ENCODE peak calls at places on chromosomes 1 and 21, in five cellular contexts. P, O, Y, D and B are unnamed samples.
A peak's percentile ranks its signal among the peaks of the same experiment; 100 is the strongest.

GRCh38 chr1:92511541-92511940 is 24.8 kb upstream of the GFI1 start:
- DNase-seq in D (no peak), Y (no peak), O (no peak), P (no peak), B (no peak)

GRCh38 chr1:203197625-203198024 is 11.1 kb upstream of the CHI3L1 start:
- DNase-seq in D (no peak), O (peak; percentile 59), Y (no peak), P (no peak), B (no peak)

GRCh38 chr21:33557447-33557846 is 14.6 kb downstream of the SON start:
- DNase-seq in Y (no peak), O (no peak), P (no peak), D (no peak), B (no peak)

GRCh38 chr21:20388400-20388799 is 609.8 kb upstream of the NCAM2 start:
- DNase-seq in D (peak; percentile 38), O (no peak), P (no peak), Y (no peak), B (no peak)

GRCh38 chr1:26089125-26089524 is 21.7 kb upstream of the TRIM63 start:
- DNase-seq in Y (no peak), P (no peak), O (no peak), D (no peak), B (no peak)

GRCh38 chr1:12173631-12174121 is 6.9 kb downstream of the TNFRSF1B start:
- DNase-seq in Y (no peak), O (no peak), D (no peak), P (peak; percentile 99), B (peak; percentile 96)

GRCh38 chr1:22341791-22342605 is 109.7 kb upstream of the ZBTB40 start:
- DNase-seq in P (no peak), D (no peak), Y (no peak), O (no peak), B (no peak)

GRCh38 chr1:90729484-90730246 is 12.6 kb upstream of the BARHL2 start:
- DNase-seq in P (no peak), O (no peak), D (peak; percentile 84), Y (no peak), B (no peak)

GRCh38 chr1:97334454-97334853 is 586.4 kb downstream of the DPYD start:
- DNase-seq in D (no peak), O (peak; percentile 53), Y (no peak), P (no peak), B (no peak)

GRCh38 chr1:30695481-30695880 is 27.9 kb downstream of the MATN1 start:
- DNase-seq in P (no peak), Y (peak; percentile 88), D (no peak), O (no peak), B (no peak)

GRCh38 chr1:67578397-67579020 is 106.5 kb upstream of the GADD45A start:
- DNase-seq in O (no peak), Y (no peak), P (no peak), D (no peak), B (no peak)

GRCh38 chr1:66262233-66262632 is 271.7 kb upstream of the SGIP1 start:
- DNase-seq in O (no peak), P (no peak), D (no peak), Y (no peak), B (no peak)

GRCh38 chr1:27621067-27621920 is 13.7 kb downstream of the FGR start:
- DNase-seq in P (no peak), D (no peak), O (no peak), Y (no peak), B (no peak)

GRCh38 chr1:216032977-216033376 is 390.3 kb downstream of the USH2A start:
- DNase-seq in D (no peak), O (no peak), Y (no peak), P (no peak), B (no peak)

GRCh38 chr1:2920421-2921015 is 100.7 kb upstream of the ACTRT2 start:
- DNase-seq in P (no peak), D (no peak), O (no peak), Y (no peak), B (no peak)
- H3K9me3 ChIP-seq in P (no peaks in the 10 kb centered on the region), D (peaks cover 86% of the 10 kb centered on the region), O (peaks cover 100% of the 10 kb centered on the region), Y (no peaks in the 10 kb centered on the region), B (no peaks in the 10 kb centered on the region)

GRCh38 chr1:152546704-152547103 is 19.9 kb downstream of the LCE3E start:
- DNase-seq in Y (no peak), O (no peak), P (no peak), D (no peak), B (no peak)
- H3K9me3 ChIP-seq in Y (no peaks in the 10 kb centered on the region), O (peaks cover 20% of the 10 kb centered on the region), P (no peaks in the 10 kb centered on the region), D (peaks cover 57% of the 10 kb centered on the region), B (no peaks in the 10 kb centered on the region)

GRCh38 chr21:26900980-26901379 is 55.8 kb upstream of the ADAMTS1 start:
- DNase-seq in P (no peak), O (no peak), Y (no peak), D (no peak), B (no peak)
- H3K9me3 ChIP-seq in P (no peaks in the 10 kb centered on the region), O (no peaks in the 10 kb centered on the region), Y (no peaks in the 10 kb centered on the region), D (no peaks in the 10 kb centered on the region), B (no peaks in the 10 kb centered on the region)

DNA sequence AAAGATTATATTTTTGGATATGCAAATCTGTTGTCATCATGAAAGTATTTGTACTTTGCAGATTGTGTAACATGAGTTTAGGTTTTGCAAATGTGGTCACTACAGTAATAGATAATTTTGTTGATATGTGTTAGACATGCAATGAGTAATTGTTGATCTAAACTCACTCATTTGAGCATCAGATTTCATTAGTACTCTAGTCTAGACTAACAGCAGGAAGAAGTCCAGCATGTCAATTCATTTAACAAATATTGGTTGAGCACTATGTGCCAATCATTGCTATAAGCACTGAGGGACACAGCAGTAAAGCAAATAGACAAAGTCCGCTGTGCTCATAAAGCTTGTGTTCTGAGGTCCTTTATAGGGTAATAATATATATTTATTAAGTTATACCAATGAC is 350.0 kb downstream of the USP25 start:
- DNase-seq in O (no peak), P (no peak), Y (no peak), D (no peak), B (no peak)
- H3K9me3 ChIP-seq in O (no peaks in the 10 kb centered on the region), P (no peaks in the 10 kb centered on the region), Y (no peaks in the 10 kb centered on the region), D (no peaks in the 10 kb centered on the region), B (no peaks in the 10 kb centered on the region)

GRCh38 chr1:42133809-42134526 is 19.2 kb upstream of the GUCA2B start:
- DNase-seq in O (no peak), D (no peak), P (no peak), Y (no peak), B (no peak)

GRCh38 chr1:42135426-42135825 is 17.8 kb upstream of the GUCA2B start:
- DNase-seq in D (no peak), O (no peak), Y (no peak), P (no peak), B (no peak)

GRCh38 chr1:42139444-42139843 is 13.8 kb upstream of the GUCA2B start:
- DNase-seq in P (no peak), Y (no peak), D (no peak), O (no peak), B (no peak)

GRCh38 chr1:42137766-42138165 is 15.4 kb upstream of the GUCA2B start:
- DNase-seq in D (no peak), Y (no peak), P (no peak), O (no peak), B (no peak)

DNA sequence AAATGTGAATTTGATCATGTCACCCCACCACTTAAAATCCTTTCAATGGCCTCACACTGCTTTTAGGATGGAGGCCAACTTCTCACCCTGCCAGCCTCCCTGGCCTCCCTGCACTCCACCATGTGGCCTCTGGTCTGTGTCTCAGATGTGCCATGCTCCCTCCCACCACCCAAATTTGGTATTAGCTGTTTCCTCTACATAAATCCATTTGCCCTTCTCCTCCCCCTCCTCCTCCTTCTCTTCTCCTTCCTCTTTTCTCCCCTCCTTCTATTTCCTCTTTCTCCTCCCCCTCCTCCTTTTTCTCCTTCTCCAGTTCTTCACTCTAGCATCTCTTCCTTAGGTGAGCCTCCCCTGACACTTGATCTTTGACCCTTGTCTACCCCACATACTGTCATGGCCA is 16.7 kb upstream of the GUCA2B start:
- DNase-seq in D (no peak), P (no peak), O (no peak), Y (no peak), B (no peak)
- H3K9me3 ChIP-seq in D (no peaks in the 10 kb centered on the region), P (no peaks in the 10 kb centered on the region), O (no peaks in the 10 kb centered on the region), Y (no peaks in the 10 kb centered on the region), B (no peaks in the 10 kb centered on the region)

GRCh38 chr21:45265721-45266517 is 21.8 kb downstream of the POFUT2 start:
- DNase-seq in D (peak; percentile 14), Y (peak; percentile 13), P (no peak), O (no peak), B (no peak)

GRCh38 chr21:45267390-45267760 is 20.3 kb downstream of the POFUT2 start:
- DNase-seq in Y (peak; percentile 15), O (no peak), D (no peak), P (no peak), B (no peak)

GRCh38 chr21:45269861-45270260 is 17.8 kb downstream of the POFUT2 start:
- DNase-seq in D (peak; percentile 7), P (no peak), Y (peak; percentile 13), O (no peak), B (no peak)

GRCh38 chr21:45266518-45267389 is 20.9 kb downstream of the POFUT2 start:
- DNase-seq in D (peak; percentile 17), Y (peak; percentile 17), P (peak; percentile 78), O (no peak), B (peak; percentile 50)

DNA sequence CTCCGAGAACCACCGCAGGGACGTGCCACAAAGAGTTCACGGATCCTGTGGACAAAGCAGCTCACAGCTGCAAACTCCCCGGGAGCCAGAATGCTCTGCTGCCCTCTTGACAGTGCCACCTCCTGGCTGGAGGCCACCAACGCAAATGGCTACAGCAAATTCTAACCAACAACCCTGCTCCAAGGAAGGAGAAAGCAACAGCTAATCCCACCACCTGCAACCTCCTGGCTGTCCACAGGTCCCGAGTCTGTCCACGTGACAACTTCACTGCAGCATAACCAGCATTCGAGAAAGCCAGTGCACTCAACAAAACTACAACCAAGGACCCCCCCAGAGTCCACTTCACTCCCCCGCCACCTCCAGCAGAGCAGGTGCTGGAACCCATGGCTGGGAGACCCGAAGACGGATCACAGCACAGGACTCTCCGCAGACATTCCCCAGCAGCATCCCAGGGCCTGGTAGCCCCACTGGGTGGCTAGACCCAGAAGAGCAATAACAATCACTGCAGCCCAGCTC is 17.3 kb downstream of the POFUT2 start:
- DNase-seq in O (no peak), Y (peak; percentile 4), P (no peak), D (peak; percentile 34), B (no peak)
- H3K9me3 ChIP-seq in O (no peaks in the 10 kb centered on the region), Y (no peaks in the 10 kb centered on the region), P (no peaks in the 10 kb centered on the region), D (no peaks in the 10 kb centered on the region), B (peaks cover 22% of the 10 kb centered on the region)